ENCODE peak calls at places on chromosomes 13 and 19, in five cellular contexts. R is DND-41, S is GM23248, P is fibroblast of lung, U is mesendoderm. Z is an unnamed sample. For H3K79me2 and H3K4me1, the result is how much of the 10 kb centered on the place peaks cover.

GRCh38 chr19:2150794-2151338 is 500 bp downstream of the AP3D1 start:
- DNase-seq in P (no peak), R (no peak), U (peak), S (no peak), Z (no peak)

GRCh38 chr13:27396252-27396846 is 28.1 kb upstream of the GTF3A start:
- DNase-seq in S (no peak), U (no peak), R (no peak), P (no peak), Z (no peak)

GRCh38 chr13:113034451-113035208 is 65.6 kb downstream of the MCF2L start:
- DNase-seq in R (no peak), U (peak), P (peak), S (peak), Z (peak)

GRCh38 chr19:1057185-1057857 is 9.6 kb upstream of the ARHGAP45 start:
- DNase-seq in U (peak), P (peak), R (peak), S (peak), Z (peak)

GRCh38 chr13:111415765-111416164 is 95.3 kb downstream of the TEX29 start:
- DNase-seq in P (no peak), R (no peak), S (no peak), U (no peak), Z (no peak)

GRCh38 chr13:27374650-27375049 is 49.8 kb upstream of the GTF3A start:
- DNase-seq in R (peak), P (peak), U (peak), S (peak), Z (peak)

GRCh38 chr19:53509845-53510244 is 28.1 kb upstream of the ZNF331 start:
- DNase-seq in S (no peak), U (no peak), R (no peak), P (no peak), Z (no peak)

GRCh38 chr13:40793339-40793738 is 3.9 kb downstream of the SLC25A15 start:
- DNase-seq in R (no peak), U (no peak), S (no peak), P (no peak), Z (no peak)

GRCh38 chr13:96519380-96519779 is 429.5 kb downstream of the HS6ST3 start:
- DNase-seq in U (no peak), S (no peak), P (no peak), R (no peak), Z (peak)

GRCh38 chr13:110442946-110443632 is 118.4 kb downstream of the RAB20 start:
- DNase-seq in S (peak), P (peak), U (no peak), R (no peak), Z (peak)

GRCh38 chr13:48156466-48156865 is 61.6 kb upstream of the MED4 start:
- DNase-seq in P (no peak), R (peak), S (no peak), U (peak), Z (no peak)

GRCh38 chr19:2902590-2903218 is 2.0 kb downstream of the ZNF57 start:
- DNase-seq in U (no peak), P (no peak), S (peak), R (no peak), Z (no peak)

GRCh38 chr19:38055655-38056521 is 148.9 kb downstream of the SIPA1L3 start:
- DNase-seq in R (no peak), U (no peak), S (no peak), P (no peak), Z (no peak)

GRCh38 chr13:51731759-51732158 is 72.2 kb downstream of the DHRS12 start:
- DNase-seq in R (no peak), S (peak), P (peak), U (no peak), Z (peak)

GRCh38 chr19:46946090-46946489 is 73.5 kb upstream of the NPAS1 start:
- DNase-seq in R (no peak), P (no peak), S (no peak), U (no peak), Z (no peak)

GRCh38 chr19:46945668-46946067 is 74.0 kb upstream of the NPAS1 start:
- DNase-seq in U (no peak), P (peak), S (peak), R (no peak), Z (no peak)

GRCh38 chr19:46944918-46945628 is 74.6 kb upstream of the NPAS1 start:
- DNase-seq in S (peak), P (peak), R (peak), U (peak), Z (no peak)

GRCh38 chr19:46944123-46944718 is 75.4 kb upstream of the NPAS1 start:
- DNase-seq in U (no peak), P (no peak), R (no peak), S (no peak), Z (no peak)

GRCh38 chr19:46943150-46943946 is 76.3 kb upstream of the NPAS1 start:
- DNase-seq in R (no peak), P (no peak), U (no peak), S (no peak), Z (no peak)
- H3K79me2 ChIP-seq in R (half or more), P (under half), U (under half), S (half or more), Z (under half)

GRCh38 chr19:42334697-42335373 is 9.4 kb downstream of the MEGF8 start:
- DNase-seq in U (no peak), S (no peak), R (no peak), P (no peak), Z (no peak)
- H3K4me1 ChIP-seq in U (under half), S (under half), R (under half), P (under half), Z (under half)

DNA sequence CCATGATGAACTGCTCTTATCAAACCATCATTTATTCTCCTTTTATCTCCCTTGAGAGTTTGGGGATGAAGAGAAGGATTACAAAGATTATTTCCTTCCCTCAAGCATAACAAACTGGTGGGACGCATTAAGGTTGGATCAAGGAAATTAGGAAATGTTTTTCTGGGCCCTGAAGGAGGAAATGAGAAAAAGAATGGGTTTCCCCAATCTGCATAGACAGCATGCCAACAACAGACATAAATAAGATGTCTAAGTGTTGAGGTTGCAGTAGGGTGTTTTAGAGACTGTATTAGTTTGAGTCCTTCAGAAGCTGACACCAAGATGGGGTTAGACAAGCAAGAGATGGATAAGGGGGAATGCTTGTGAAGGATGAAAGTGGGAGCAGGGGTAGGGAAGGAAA is 7.3 kb downstream of the EPSTI1 start:
- DNase-seq in U (no peak), S (no peak), P (no peak), R (no peak), Z (no peak)
- H3K79me2 ChIP-seq in U (under half), S (under half), P (under half), R (under half), Z (under half)

GRCh38 chr19:16605115-16605514 is 22.9 kb downstream of the MED26 start:
- DNase-seq in R (no peak), S (no peak), U (no peak), P (no peak), Z (no peak)

GRCh38 chr19:16609511-16609910 is 18.5 kb downstream of the MED26 start:
- DNase-seq in U (no peak), R (no peak), P (no peak), S (no peak), Z (no peak)

GRCh38 chr19:16608290-16608704 is 19.7 kb downstream of the MED26 start:
- DNase-seq in S (peak), R (no peak), P (peak), U (no peak), Z (peak)

GRCh38 chr19:16605552-16605951 is 22.5 kb downstream of the MED26 start:
- DNase-seq in R (no peak), U (no peak), S (no peak), P (no peak), Z (no peak)

DNA sequence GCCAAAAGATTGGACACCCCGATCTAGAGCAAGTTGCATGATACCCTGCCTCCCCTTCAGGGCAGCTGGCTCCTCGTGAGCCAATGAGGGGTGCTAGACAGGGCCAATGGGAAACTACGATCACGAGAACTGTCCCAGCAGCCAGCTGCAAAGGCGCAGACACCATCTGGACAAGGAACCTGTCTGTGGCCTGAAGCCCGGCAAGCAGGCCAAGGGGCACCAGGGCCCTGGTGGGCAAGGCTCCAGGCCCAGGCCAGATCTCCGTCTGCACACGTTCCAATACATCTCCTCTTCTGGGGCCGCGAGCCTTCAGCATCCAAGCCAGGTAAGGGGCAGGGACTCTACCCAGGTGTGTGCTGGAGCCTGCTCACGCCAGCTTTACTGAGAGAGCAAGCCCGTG is 20.2 kb downstream of the MED26 start:
- DNase-seq in U (no peak), P (no peak), S (no peak), R (no peak), Z (no peak)
- H3K4me1 ChIP-seq in U (under half), P (under half), S (under half), R (under half), Z (under half)

DNA sequence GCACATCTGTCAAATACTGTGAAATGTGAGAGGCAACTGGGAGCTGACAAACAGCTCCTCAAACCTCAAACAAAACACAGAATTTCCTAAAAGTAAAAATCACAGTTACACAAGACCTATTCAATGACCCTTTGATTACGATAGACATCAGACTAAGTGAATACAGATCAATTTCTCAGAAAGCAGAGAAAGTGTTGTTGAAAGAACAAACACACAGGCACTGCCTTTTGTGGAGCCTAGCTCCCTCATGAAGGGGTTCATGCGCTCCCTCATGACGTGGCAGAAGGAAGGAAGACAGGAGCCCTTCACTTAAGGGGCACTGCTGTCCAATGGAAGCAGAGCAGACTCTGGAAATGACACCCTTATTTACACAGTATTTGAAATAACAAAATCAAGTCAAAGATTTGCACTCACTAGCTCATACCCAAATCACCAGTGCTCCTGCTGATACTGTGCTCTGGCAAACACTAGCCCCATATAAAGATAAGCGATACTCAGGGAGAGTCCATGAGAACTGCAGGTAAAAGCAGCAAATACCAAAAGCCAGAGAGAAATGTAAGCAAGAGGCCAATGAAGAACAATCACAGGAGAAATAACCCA is 144.9 kb downstream of the KLF12 start:
- DNase-seq in P (no peak), U (peak), R (no peak), S (no peak), Z (no peak)
- H3K79me2 ChIP-seq in P (under half), U (under half), R (half or more), S (half or more), Z (under half)

GRCh38 chr19:40279120-40279551 is 6.0 kb downstream of the AKT2 start:
- DNase-seq in P (peak), S (peak), U (no peak), R (no peak), Z (no peak)

GRCh38 chr19:40277356-40277755 is 7.8 kb downstream of the AKT2 start:
- DNase-seq in U (no peak), R (no peak), P (no peak), S (no peak), Z (no peak)

GRCh38 chr19:40279761-40280607 is 5.2 kb downstream of the AKT2 start:
- DNase-seq in S (peak), U (peak), R (no peak), P (no peak), Z (no peak)

GRCh38 chr19:40280608-40281221 is 4.4 kb downstream of the AKT2 start:
- DNase-seq in R (no peak), P (no peak), S (no peak), U (peak), Z (no peak)

GRCh38 chr19:40278361-40279045 is 6.6 kb downstream of the AKT2 start:
- DNase-seq in R (no peak), U (no peak), P (no peak), S (peak), Z (no peak)
- H3K4me1 ChIP-seq in R (under half), U (under half), P (under half), S (half or more), Z (under half)

Z was measured in PC-3.